ENCODE peak calls at places on chromosomes 11 and 22, in eight cellular contexts. P, G, N, S, R, U, F and M are unnamed samples.

GRCh38 chr11:124769804-124770774 is 8.0 kb upstream of the ESAM start:
- DNase-seq in P (no peak), G (no peak), N (no peak), S (no peak), R (no peak), U (no peak), F (no peak), M (no peak)

GRCh38 chr11:113505541-113506375 is 30.6 kb upstream of the DRD2 start:
- DNase-seq in P (no peak), G (no peak), N (no peak), S (no peak), R (no peak), U (no peak), F (no peak), M (no peak)

GRCh38 chr11:114135737-114136151 is 76.2 kb downstream of the ZBTB16 start:
- DNase-seq in P (no peak), G (no peak), N (no peak), S (no peak), R (no peak), U (no peak), F (no peak), M (no peak)

GRCh38 chr11:32831241-32831640 is 1.5 kb downstream of the PRRG4 start:
- DNase-seq in P (no peak), G (no peak), N (no peak), S (no peak), R (no peak), U (no peak), F (no peak), M (no peak)

GRCh38 chr11:70567680-70568503 is 169.6 kb downstream of the CTTN start:
- DNase-seq in P (peak; percentile 42), G (no peak), N (no peak), S (no peak), R (no peak), U (no peak), F (peak; percentile 77), M (no peak)

GRCh38 chr11:88508808-88509581 is 171.5 kb upstream of the CTSC start:
- DNase-seq in P (no peak), G (peak; percentile 57), N (peak; percentile 41), S (no peak), R (no peak), U (peak; percentile 69), F (peak; percentile 86), M (no peak)

GRCh38 chr11:60902625-60903024 is 3.8 kb downstream of the PRPF19 start:
- DNase-seq in P (no peak), G (peak; percentile 9), N (no peak), S (no peak), R (no peak), U (no peak), F (no peak), M (no peak)

GRCh38 chr11:128497057-128497957 is 90.1 kb downstream of the ETS1 start:
- DNase-seq in P (no peak), G (no peak), N (no peak), S (no peak), R (peak; percentile 96), U (no peak), F (no peak), M (peak; percentile 26)

GRCh38 chr22:38799265-38800002 is 5.5 kb upstream of the DNAL4 start:
- DNase-seq in P (no peak), G (no peak), N (no peak), S (no peak), R (no peak), U (no peak), F (no peak), M (no peak)

GRCh38 chr11:33553486-33553885 is 147.1 kb downstream of the C11orf91 start:
- DNase-seq in P (no peak), G (no peak), N (no peak), S (no peak), R (no peak), U (no peak), F (no peak), M (no peak)

GRCh38 chr11:34379081-34379480 is 21.3 kb upstream of the ABTB2 start:
- DNase-seq in P (no peak), G (no peak), N (no peak), S (no peak), R (no peak), U (no peak), F (no peak), M (no peak)

GRCh38 chr11:79438631-79439429 is 2.0 kb downstream of the TENM4 start:
- DNase-seq in P (no peak), G (no peak), N (no peak), S (no peak), R (no peak), U (no peak), F (no peak), M (no peak)

GRCh38 chr22:44669725-44670027 is 32.3 kb upstream of the PRR5 start:
- DNase-seq in P (no peak), G (peak; percentile 36), N (no peak), S (no peak), R (no peak), U (no peak), F (peak; percentile 34), M (no peak)

GRCh38 chr22:17562906-17563870 is at the start of gene SLC25A18:
- DNase-seq in P (peak; percentile 27), G (no peak), N (no peak), S (no peak), R (no peak), U (no peak), F (peak; percentile 67), M (no peak)